ENCODE peak calls at places on chromosomes 2 and 18, in nine cellular contexts. Q, P, D, H, B, R, M, C and K are unnamed samples.

GRCh38 chr2:128786800-128787478 is 468.3 kb upstream of the HS6ST1 start:
- DNase-seq in Q (no peak), P (no peak), D (no peak), H (no peak), B (no peak), R (no peak), M (peak; percentile 77), C (no peak), K (no peak)

GRCh38 chr2:101148777-101149176 is 2.4 kb downstream of the TBC1D8 start:
- DNase-seq in Q (no peak), P (no peak), D (no peak), H (no peak), B (no peak), R (no peak), M (no peak), C (no peak), K (no peak)

GRCh38 chr2:13034861-13035260 is 318.1 kb downstream of the TRIB2 start:
- DNase-seq in Q (peak; percentile 81), P (no peak), D (no peak), H (no peak), B (no peak), R (no peak), M (no peak), C (no peak), K (no peak)

GRCh38 chr18:70280007-70280925 is 8.6 kb upstream of the SOCS6 start:
- DNase-seq in Q (no peak), P (no peak), D (peak; percentile 26), H (no peak), B (peak; percentile 24), R (no peak), M (no peak), C (no peak), K (no peak)

GRCh38 chr18:37564796-37565137 is 831 bp downstream of the CELF4 start:
- DNase-seq in Q (peak; percentile 47), P (peak; percentile 50), D (peak; percentile 38), H (peak; percentile 18), B (no peak), R (no peak), M (peak; percentile 89), C (no peak), K (peak; percentile 41)

GRCh38 chr2:217393585-217394032 is 533.7 kb upstream of the TNP1 start:
- DNase-seq in Q (peak; percentile 90), P (peak; percentile 79), D (peak; percentile 64), H (peak; percentile 95), B (peak; percentile 99), R (no peak), M (no peak), C (no peak), K (peak; percentile 78)

GRCh38 chr2:61350777-61351176 is 120.1 kb downstream of the USP34 start:
- DNase-seq in Q (no peak), P (no peak), D (no peak), H (no peak), B (no peak), R (no peak), M (no peak), C (no peak), K (no peak)

GRCh38 chr2:205564761-205565160 is 117.5 kb upstream of the NRP2 start:
- DNase-seq in Q (no peak), P (no peak), D (no peak), H (no peak), B (no peak), R (no peak), M (no peak), C (no peak), K (no peak)

GRCh38 chr2:236720974-236721600 is 151.5 kb downstream of the ACKR3 start:
- DNase-seq in Q (no peak), P (no peak), D (no peak), H (no peak), B (no peak), R (no peak), M (no peak), C (no peak), K (no peak)

GRCh38 chr2:42013409-42013808 is 34.4 kb upstream of the PKDCC start:
- DNase-seq in Q (no peak), P (peak; percentile 37), D (no peak), H (no peak), B (no peak), R (no peak), M (no peak), C (no peak), K (no peak)

GRCh38 chr2:63503818-63504217 is 84.5 kb downstream of the WDPCP start:
- DNase-seq in Q (no peak), P (no peak), D (no peak), H (no peak), B (no peak), R (no peak), M (no peak), C (no peak), K (no peak)

GRCh38 chr2:231413456-231413855 is 17.9 kb downstream of the B3GNT7 start:
- DNase-seq in Q (no peak), P (no peak), D (no peak), H (no peak), B (no peak), R (no peak), M (no peak), C (no peak), K (no peak)

GRCh38 chr2:222000326-222000725 is 298.5 kb downstream of the PAX3 start:
- DNase-seq in Q (peak; percentile 64), P (no peak), D (peak; percentile 95), H (no peak), B (peak; percentile 96), R (no peak), M (no peak), C (no peak), K (peak; percentile 92)